ENCODE peak calls at places on chromosomes 16 and 17, in four cellular contexts. J is HepG2, U is HCT116, X is K562. A is an unnamed sample.
A peak's percentile ranks its signal among the peaks of the same experiment; 100 is the strongest.

GRCh38 chr16:88453621-88454314 is 688 bp downstream of the ZFPM1 start:
- DNase-seq in J (no peak), U (no peak), X (peak; percentile 61), A (peak; percentile 65)

GRCh38 chr17:33137411-33137810 is 145.8 kb downstream of the SPACA3 start:
- DNase-seq in J (no peak), U (no peak), X (no peak), A (no peak)

GRCh38 chr17:19338031-19338990 is 24.2 kb downstream of the B9D1 start:
- DNase-seq in J (peak; percentile 97), U (no peak), X (peak; percentile 56), A (peak; percentile 62)

GRCh38 chr17:50035421-50035879 is 20.5 kb upstream of the ITGA3 start:
- DNase-seq in J (peak; percentile 45), U (no peak), X (no peak), A (peak; percentile 17)

GRCh38 chr16:72935896-72936295 is 112.0 kb downstream of the ZFHX3 start:
- DNase-seq in J (no peak), U (no peak), X (no peak), A (no peak)

GRCh38 chr16:20002936-20003335 is 70.8 kb downstream of the GPR139 start:
- DNase-seq in J (no peak), U (no peak), X (no peak), A (no peak)

GRCh38 chr17:3958200-3958599 is 6.0 kb downstream of the ATP2A3 start:
- DNase-seq in J (no peak), U (no peak), X (no peak), A (no peak)

GRCh38 chr16:51638338-51639135 is 487.5 kb upstream of the SALL1 start:
- DNase-seq in J (no peak), U (no peak), X (no peak), A (no peak)

GRCh38 chr17:75561927-75562603 is 25.5 kb upstream of the MYO15B start:
- DNase-seq in J (no peak), U (no peak), X (no peak), A (no peak)

GRCh38 chr17:14790518-14790917 is 474.6 kb downstream of the PMP22 start:
- DNase-seq in J (no peak), U (no peak), X (no peak), A (no peak)

GRCh38 chr17:16473286-16474011 is 18.5 kb downstream of the LRRC75A start:
- DNase-seq in J (no peak), U (no peak), X (no peak), A (no peak)

GRCh38 chr17:39635614-39636176 is 1.2 kb upstream of the STARD3 start:
- DNase-seq in J (no peak), U (no peak), X (peak; percentile 47), A (no peak)

GRCh38 chr17:8557176-8557806 is 73.2 kb downstream of the MYH10 start:
- DNase-seq in J (no peak), U (no peak), X (no peak), A (no peak)

GRCh38 chr16:8683640-8684039 is 9.2 kb downstream of the ABAT start:
- DNase-seq in J (no peak), U (no peak), X (no peak), A (no peak)

GRCh38 chr16:8892101-8892575 is 10.0 kb downstream of the LITAFD start:
- DNase-seq in J (no peak), U (no peak), X (no peak), A (no peak)

GRCh38 chr16:1487395-1488053 is 1.2 kb downstream of the PTX4 start:
- DNase-seq in J (no peak), U (no peak), X (no peak), A (no peak)

GRCh38 chr16:89139907-89140361 is 31.6 kb upstream of the CDH15 start:
- DNase-seq in J (no peak), U (no peak), X (no peak), A (no peak)

GRCh38 chr16:68740628-68741346 is 3.7 kb downstream of the CDH1 start:
- DNase-seq in J (no peak), U (no peak), X (no peak), A (no peak)

GRCh38 chr17:79192503-79193500 is 118.2 kb downstream of the ENGASE start:
- DNase-seq in J (no peak), U (no peak), X (peak; percentile 65), A (no peak)

GRCh38 chr16:68005786-68006286 is 6.6 kb upstream of the DPEP2 start:
- DNase-seq in J (no peak), U (no peak), X (no peak), A (no peak)

GRCh38 chr17:73645050-73645871 is 1.0 kb upstream of the SDK2 start:
- DNase-seq in J (no peak), U (no peak), X (no peak), A (peak; percentile 90)
- TF ChIP-seq ELF1 in J (no peak), U (no peak), X (no peak), A (no peak)

GRCh38 chr16:35414139-35414538 is 1954.7 kb downstream of the TP53TG3F start:
- DNase-seq in J (no peak), U (no peak), X (no peak), A (no peak)
- TF ChIP-seq ELF1 in J (no peak), U (no peak), X (no peak), A (no peak)

GRCh38 chr16:84941916-84942315 is 69.4 kb downstream of the ZDHHC7 start:
- DNase-seq in J (no peak), U (no peak), X (no peak), A (no peak)
- TF ChIP-seq ELF1 in J (no peak), U (no peak), X (no peak), A (no peak)

GRCh38 chr17:69144621-69145255 is 3.0 kb upstream of the ABCA6 start:
- DNase-seq in J (no peak), U (no peak), X (no peak), A (no peak)

GRCh38 chr17:69143683-69144231 is 2.1 kb upstream of the ABCA6 start:
- DNase-seq in J (no peak), U (no peak), X (no peak), A (no peak)

GRCh38 chr17:69142473-69142802 is 743 bp upstream of the ABCA6 start:
- DNase-seq in J (peak; percentile 27), U (no peak), X (no peak), A (no peak)

GRCh38 chr17:69147460-69147859 is 5.8 kb upstream of the ABCA6 start:
- DNase-seq in J (no peak), U (no peak), X (no peak), A (no peak)

DNA sequence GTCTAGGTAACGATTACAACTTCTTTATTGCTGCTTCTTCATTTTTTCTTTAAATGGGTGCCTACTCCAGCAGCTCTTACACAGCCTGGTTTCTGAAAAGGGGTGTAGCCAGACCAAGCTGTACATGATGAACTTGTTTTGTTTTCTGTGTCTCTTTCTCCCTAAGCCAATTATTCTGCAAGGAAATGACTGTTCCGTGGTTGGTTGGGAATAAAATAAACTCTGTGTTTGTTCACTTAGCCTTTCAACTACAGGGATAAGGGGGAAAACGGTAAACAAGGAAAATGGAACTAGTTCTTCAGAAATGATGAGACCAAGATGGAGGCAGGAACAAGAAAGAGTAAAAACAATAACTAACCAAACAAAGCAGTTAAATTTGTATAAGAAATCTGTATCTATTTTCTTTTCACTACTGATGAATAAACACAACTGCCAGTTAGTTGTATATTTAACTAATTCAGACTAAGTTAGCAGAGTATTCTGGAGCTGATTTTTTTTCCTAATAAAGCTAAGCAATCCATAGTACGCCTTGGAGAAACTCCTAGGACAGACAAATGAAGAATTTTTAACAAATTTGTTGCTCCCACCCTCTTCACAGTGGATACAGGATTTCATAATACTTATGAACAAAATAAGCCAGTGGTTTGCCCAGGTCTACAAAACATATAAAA is at the start of gene ABCA6:
- DNase-seq in J (no peak), U (no peak), X (no peak), A (no peak)
- TF ChIP-seq ELF1 in J (no peak), U (no peak), X (no peak), A (no peak)

DNA sequence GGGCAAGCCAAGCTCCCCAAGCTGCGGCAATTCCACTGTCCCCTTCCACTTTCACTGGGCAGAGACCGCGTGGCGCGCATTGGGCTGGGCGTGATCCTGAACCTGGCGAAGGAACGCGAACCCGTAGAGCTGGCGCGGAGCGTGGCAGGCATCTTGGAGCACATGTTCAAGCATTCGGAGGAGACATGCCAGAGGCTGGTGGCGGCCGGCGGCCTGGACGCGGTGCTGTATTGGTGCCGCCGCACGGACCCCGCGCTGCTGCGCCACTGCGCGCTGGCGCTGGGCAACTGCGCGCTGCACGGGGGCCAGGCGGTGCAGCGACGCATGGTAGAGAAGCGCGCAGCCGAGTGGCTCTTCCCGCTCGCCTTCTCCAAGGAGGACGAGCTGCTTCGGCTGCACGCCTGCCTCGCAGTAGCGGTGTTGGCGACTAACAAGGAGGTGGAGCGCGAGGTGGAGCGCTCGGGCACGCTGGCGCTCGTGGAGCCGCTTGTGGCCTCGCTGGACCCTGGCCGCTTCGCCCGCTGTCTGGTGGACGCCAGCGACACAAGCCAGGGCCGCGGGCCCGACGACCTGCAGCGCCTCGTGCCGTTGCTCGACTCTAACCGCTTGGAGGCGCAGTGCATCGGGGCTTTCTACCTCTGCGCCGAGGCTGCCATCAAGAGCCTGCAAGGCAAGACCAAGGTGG is 9.8 kb downstream of the SARM1 start:
- DNase-seq in J (no peak), U (no peak), X (no peak), A (no peak)
- TF ChIP-seq ELF1 in J (no peak), U (no peak), X (no peak), A (no peak)

A was measured in SK-N-SH.